ENCODE peak calls at places on chromosomes 7 and 10, in four cellular contexts. One of them, this sample, is unnamed.

GRCh38 chr10:42933454-42934340 is 143.2 kb upstream of the RET start:
- DNase-seq in neuronal stem cell: no peak
- DNase-seq in H1: peak
- DNase-seq in IMR-90: peak
- DNase-seq in this sample: peak

GRCh38 chr7:118072893-118073674 is 110.9 kb upstream of the LSM8 start:
- DNase-seq in IMR-90: no peak
- DNase-seq in H1: no peak
- DNase-seq in neuronal stem cell: no peak
- DNase-seq in this sample: no peak

GRCh38 chr7:100167912-100168323 is 499 bp downstream of the GAL3ST4 start:
- DNase-seq in IMR-90: no peak
- DNase-seq in H1: no peak
- DNase-seq in neuronal stem cell: no peak
- DNase-seq in this sample: peak

GRCh38 chr10:16566202-16566805 is 44.6 kb upstream of the C1QL3 start:
- DNase-seq in neuronal stem cell: no peak
- DNase-seq in IMR-90: no peak
- DNase-seq in H1: no peak
- DNase-seq in this sample: no peak

GRCh38 chr10:72875250-72876055 is 18.1 kb upstream of the OIT3 start:
- DNase-seq in IMR-90: peak
- DNase-seq in neuronal stem cell: no peak
- DNase-seq in H1: no peak
- DNase-seq in this sample: no peak

GRCh38 chr10:30384791-30385201 is 35.7 kb upstream of the MTPAP start:
- DNase-seq in neuronal stem cell: no peak
- DNase-seq in IMR-90: peak
- DNase-seq in H1: no peak
- DNase-seq in this sample: peak

GRCh38 chr7:130959743-130960207 is 225.8 kb upstream of the KLF14 start:
- DNase-seq in H1: peak
- DNase-seq in IMR-90: peak
- DNase-seq in neuronal stem cell: no peak
- DNase-seq in this sample: no peak

GRCh38 chr7:77950548-77950947 is 152.0 kb downstream of the PHTF2 start:
- DNase-seq in IMR-90: no peak
- DNase-seq in neuronal stem cell: no peak
- DNase-seq in H1: no peak
- DNase-seq in this sample: no peak

GRCh38 chr7:26688936-26689506 is 175.4 kb downstream of the SKAP2 start:
- DNase-seq in neuronal stem cell: no peak
- DNase-seq in H1: no peak
- DNase-seq in IMR-90: no peak
- DNase-seq in this sample: no peak

GRCh38 chr7:134527979-134528371 is 608 bp downstream of the AKR1B10 start:
- DNase-seq in neuronal stem cell: no peak
- DNase-seq in IMR-90: peak
- DNase-seq in H1: no peak
- DNase-seq in this sample: no peak

GRCh38 chr10:28681345-28681763 is 4.0 kb downstream of the BAMBI start:
- DNase-seq in H1: no peak
- DNase-seq in neuronal stem cell: no peak
- DNase-seq in IMR-90: no peak
- DNase-seq in this sample: no peak

GRCh38 chr10:52637592-52637991 is 135.0 kb downstream of the MBL2 start:
- DNase-seq in neuronal stem cell: no peak
- DNase-seq in H1: no peak
- DNase-seq in IMR-90: no peak
- DNase-seq in this sample: no peak

GRCh38 chr7:134605978-134606923 is 40.4 kb upstream of the BPGM start:
- DNase-seq in IMR-90: peak
- DNase-seq in neuronal stem cell: peak
- DNase-seq in H1: peak
- DNase-seq in this sample: peak

GRCh38 chr10:115050375-115050960 is 42.7 kb upstream of the ATRNL1 start:
- DNase-seq in neuronal stem cell: no peak
- DNase-seq in H1: no peak
- DNase-seq in IMR-90: no peak
- DNase-seq in this sample: no peak

GRCh38 chr10:3716093-3716492 is 68.9 kb downstream of the KLF6 start:
- DNase-seq in IMR-90: peak
- DNase-seq in neuronal stem cell: no peak
- DNase-seq in H1: no peak
- DNase-seq in this sample: no peak

GRCh38 chr10:5665380-5666323 is 743 bp downstream of the ASB13 start:
- DNase-seq in H1: no peak
- DNase-seq in IMR-90: no peak
- DNase-seq in neuronal stem cell: no peak
- DNase-seq in this sample: no peak

GRCh38 chr10:47406870-47407648 is 23.0 kb upstream of the ZNF488 start:
- DNase-seq in H1: no peak
- DNase-seq in IMR-90: peak
- DNase-seq in neuronal stem cell: no peak
- DNase-seq in this sample: peak

GRCh38 chr10:47404937-47405336 is 20.8 kb upstream of the ZNF488 start:
- DNase-seq in neuronal stem cell: no peak
- DNase-seq in H1: no peak
- DNase-seq in IMR-90: no peak
- DNase-seq in this sample: no peak

GRCh38 chr10:47406548-47406869 is 22.4 kb upstream of the ZNF488 start:
- DNase-seq in neuronal stem cell: no peak
- DNase-seq in IMR-90: no peak
- DNase-seq in H1: no peak
- DNase-seq in this sample: peak

GRCh38 chr10:47404446-47404845 is 20.4 kb upstream of the ZNF488 start:
- DNase-seq in IMR-90: no peak
- DNase-seq in neuronal stem cell: no peak
- DNase-seq in H1: no peak
- DNase-seq in this sample: peak

DNA sequence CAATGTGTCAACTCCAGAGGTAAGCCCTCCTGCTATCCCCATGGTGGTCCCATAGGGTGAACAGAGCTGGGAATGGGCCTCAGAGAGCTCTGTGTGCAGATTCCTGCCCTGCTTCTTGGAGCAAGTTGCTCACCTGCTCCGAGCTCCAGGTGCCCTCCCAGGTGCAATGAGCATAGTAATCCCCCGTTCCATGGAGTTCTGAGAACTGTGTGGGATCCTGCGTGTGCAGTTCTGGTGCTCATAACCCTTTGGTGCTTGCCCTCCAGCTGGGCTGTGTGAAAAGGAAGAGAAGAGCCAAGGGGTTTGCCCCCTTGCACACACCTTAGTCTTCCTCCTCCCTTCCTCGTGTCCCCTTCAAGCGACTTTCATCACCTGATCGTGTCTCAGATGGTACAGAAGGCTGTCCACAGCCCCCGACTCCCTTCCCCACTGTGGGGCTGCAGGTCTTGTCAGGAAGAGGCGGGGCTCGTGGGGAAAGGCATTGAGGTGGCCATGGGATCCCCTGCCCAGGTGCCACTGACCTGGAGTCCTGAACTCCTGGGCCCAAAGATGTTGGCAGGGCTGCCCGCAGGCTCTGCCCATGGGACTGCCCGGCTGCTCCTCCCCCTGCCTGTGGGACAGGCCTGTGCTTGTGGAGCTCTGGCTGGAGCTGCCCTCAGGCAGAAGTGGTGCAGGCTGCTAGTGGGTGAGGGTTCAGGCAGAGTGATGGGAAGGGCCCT is 21.9 kb upstream of the ZNF488 start:
- DNase-seq in neuronal stem cell: no peak
- DNase-seq in IMR-90: no peak
- DNase-seq in H1: no peak
- DNase-seq in this sample: no peak
- H4K8ac ChIP-seq in neuronal stem cell: no peak
- H4K8ac ChIP-seq in IMR-90: no peak
- H4K8ac ChIP-seq in H1: no peak
- H4K8ac ChIP-seq in this sample: no peak

GRCh38 chr10:11016959-11017574 is 605 bp upstream of the CELF2 start:
- DNase-seq in neuronal stem cell: no peak
- DNase-seq in IMR-90: no peak
- DNase-seq in H1: no peak
- DNase-seq in this sample: no peak
- H4K91ac ChIP-seq in neuronal stem cell: no peak
- H4K91ac ChIP-seq in IMR-90: no peak
- H4K91ac ChIP-seq in H1: peak
- H4K91ac ChIP-seq in this sample: no peak

DNA sequence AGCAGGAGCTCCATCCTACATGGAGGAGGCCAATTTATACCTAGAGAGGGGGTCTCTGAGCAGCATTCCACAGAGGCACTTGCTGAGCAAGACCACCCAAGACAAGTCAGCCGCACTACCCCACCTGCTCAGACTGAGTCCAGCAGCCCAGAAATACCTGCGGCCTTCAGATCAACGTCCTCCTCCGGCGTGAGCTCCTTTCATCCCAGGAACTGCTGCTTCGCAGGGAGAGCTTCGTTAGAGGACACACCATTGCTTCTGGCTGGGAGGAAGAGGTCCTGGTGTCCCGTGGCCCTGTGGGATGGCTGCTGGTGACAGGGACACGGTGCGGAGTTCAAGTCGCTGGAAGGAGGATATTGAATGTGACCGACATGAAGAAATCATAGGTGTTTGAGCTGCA is 216.9 kb upstream of the PPP2R2D start:
- DNase-seq in IMR-90: no peak
- DNase-seq in H1: no peak
- DNase-seq in neuronal stem cell: no peak
- DNase-seq in this sample: no peak
- H4K8ac ChIP-seq in IMR-90: no peak
- H4K8ac ChIP-seq in H1: no peak
- H4K8ac ChIP-seq in neuronal stem cell: no peak
- H4K8ac ChIP-seq in this sample: no peak

DNA sequence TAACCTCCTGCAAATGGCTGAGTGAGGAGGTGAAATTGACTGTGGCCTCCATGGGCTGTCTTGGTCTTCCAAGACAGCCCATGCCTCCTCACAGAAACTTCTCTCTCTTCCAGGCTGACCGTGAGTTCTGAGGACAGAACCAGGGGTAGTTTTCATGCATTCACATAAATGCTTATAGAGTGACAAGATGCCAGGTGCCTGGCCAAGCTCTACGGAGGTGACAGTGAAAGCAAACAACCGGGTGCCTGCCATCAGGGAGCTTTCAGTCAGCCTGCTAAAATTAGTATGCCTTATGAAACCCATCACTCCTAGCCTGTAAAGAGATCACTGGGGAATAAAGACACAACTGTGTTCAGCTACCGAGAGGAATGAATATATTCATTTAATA is 919 bp upstream of the RHOBTB1 start:
- DNase-seq in IMR-90: no peak
- DNase-seq in neuronal stem cell: no peak
- DNase-seq in H1: no peak
- DNase-seq in this sample: no peak
- H4K91ac ChIP-seq in IMR-90: peak
- H4K91ac ChIP-seq in neuronal stem cell: no peak
- H4K91ac ChIP-seq in H1: peak
- H4K91ac ChIP-seq in this sample: no peak

GRCh38 chr10:10818082-10818481 is 199.6 kb upstream of the CELF2 start:
- DNase-seq in neuronal stem cell: no peak
- DNase-seq in H1: no peak
- DNase-seq in IMR-90: peak
- DNase-seq in this sample: no peak

GRCh38 chr10:10826125-10826524 is 191.5 kb upstream of the CELF2 start:
- DNase-seq in H1: no peak
- DNase-seq in IMR-90: peak
- DNase-seq in neuronal stem cell: no peak
- DNase-seq in this sample: no peak

GRCh38 chr10:10819206-10819856 is 198.3 kb upstream of the CELF2 start:
- DNase-seq in IMR-90: no peak
- DNase-seq in neuronal stem cell: no peak
- DNase-seq in H1: no peak
- DNase-seq in this sample: no peak

GRCh38 chr10:10824611-10825148 is 193.0 kb upstream of the CELF2 start:
- DNase-seq in H1: no peak
- DNase-seq in IMR-90: peak
- DNase-seq in neuronal stem cell: no peak
- DNase-seq in this sample: no peak

GRCh38 chr10:10821926-10822325 is 195.7 kb upstream of the CELF2 start:
- DNase-seq in neuronal stem cell: no peak
- DNase-seq in IMR-90: no peak
- DNase-seq in H1: no peak
- DNase-seq in this sample: no peak
- H4K8ac ChIP-seq in neuronal stem cell: no peak
- H4K8ac ChIP-seq in IMR-90: no peak
- H4K8ac ChIP-seq in H1: no peak
- H4K8ac ChIP-seq in this sample: no peak